ENCODE peak calls at places on chromosome 5, in five cellular contexts. N is H7, H is left cardiac atrium, Z is HT1080, A is fibroblast of villous mesenchyme. Q is an unnamed sample.

GRCh38 chr5:112973904-112974303 is 2.7 kb upstream of the DCP2 start:
- DNase-seq in N (no peak), H (no peak), Z (no peak), A (no peak), Q (no peak)

GRCh38 chr5:143418140-143418866 is 14.8 kb upstream of the NR3C1 start:
- DNase-seq in N (no peak), H (no peak), Z (no peak), A (peak; percentile 16), Q (no peak)

GRCh38 chr5:172219296-172219695 is 25.3 kb downstream of the EFCAB9 start:
- DNase-seq in N (no peak), H (no peak), Z (no peak), A (no peak), Q (no peak)

GRCh38 chr5:84393969-84394368 is 9.3 kb upstream of the EDIL3 start:
- DNase-seq in N (no peak), H (peak; percentile 17), Z (peak; percentile 91), A (no peak), Q (no peak)

GRCh38 chr5:75463726-75464125 is 47.7 kb downstream of the CERT1 start:
- DNase-seq in N (no peak), H (no peak), Z (peak; percentile 6), A (no peak), Q (no peak)

GRCh38 chr5:93579561-93580386 is 1.2 kb downstream of the NR2F1-AS1 start:
- DNase-seq in N (peak; percentile 77), H (peak; percentile 46), Z (no peak), A (peak; percentile 71), Q (peak; percentile 72)

GRCh38 chr5:144144956-144145751 is 25.3 kb downstream of the YIPF5 start:
- DNase-seq in N (no peak), H (no peak), Z (no peak), A (no peak), Q (no peak)

GRCh38 chr5:99004960-99005359 is 76.2 kb upstream of the CHD1 start:
- DNase-seq in N (no peak), H (no peak), Z (no peak), A (no peak), Q (no peak)

GRCh38 chr5:170631471-170632195 is 127.8 kb downstream of the KCNIP1 start:
- DNase-seq in N (peak; percentile 86), H (peak; percentile 36), Z (no peak), A (no peak), Q (peak; percentile 68)

GRCh38 chr5:125551246-125551645 is 804.8 kb upstream of the ZNF608 start:
- DNase-seq in N (no peak), H (no peak), Z (no peak), A (peak; percentile 71), Q (no peak)

GRCh38 chr5:1477341-1477740 is 32.1 kb upstream of the SLC6A3 start:
- DNase-seq in N (no peak), H (peak; percentile 58), Z (no peak), A (no peak), Q (peak; percentile 85)

GRCh38 chr5:129094924-129095797 is 612 bp downstream of the ISOC1 start:
- DNase-seq in N (peak; percentile 61), H (peak; percentile 78), Z (peak; percentile 39), A (peak; percentile 77), Q (peak; percentile 85)

GRCh38 chr5:140565024-140565779 is 574 bp downstream of the SLC35A4 start:
- DNase-seq in N (no peak), H (no peak), Z (no peak), A (peak; percentile 27), Q (no peak)

GRCh38 chr5:102823441-102823874 is 68.4 kb downstream of the PAM start:
- DNase-seq in N (no peak), H (no peak), Z (no peak), A (peak; percentile 65), Q (no peak)

GRCh38 chr5:177446184-177447065 is at the start of gene PRR7:
- DNase-seq in N (peak; percentile 96), H (peak; percentile 70), Z (peak; percentile 56), A (peak; percentile 52), Q (no peak)

GRCh38 chr5:124156408-124157027 is 589.9 kb downstream of the ZNF608 start:
- DNase-seq in N (no peak), H (no peak), Z (peak; percentile 2), A (peak; percentile 90), Q (no peak)

GRCh38 chr5:137833463-137833862 is 34.2 kb upstream of the MYOT start:
- DNase-seq in N (no peak), H (no peak), Z (peak; percentile 94), A (peak; percentile 66), Q (no peak)

GRCh38 chr5:10576121-10576789 is 12.4 kb downstream of the ANKRD33B start:
- DNase-seq in N (peak; percentile 26), H (no peak), Z (no peak), A (no peak), Q (no peak)

GRCh38 chr5:36820900-36821299 is 55.7 kb upstream of the NIPBL start:
- DNase-seq in N (no peak), H (no peak), Z (no peak), A (no peak), Q (no peak)

GRCh38 chr5:178827636-178828035 is 32.1 kb upstream of the ZNF354B start:
- DNase-seq in N (no peak), H (no peak), Z (no peak), A (no peak), Q (no peak)

GRCh38 chr5:138303365-138303764 is 28.2 kb downstream of the CDC25C start:
- DNase-seq in N (no peak), H (no peak), Z (peak; percentile 59), A (peak; percentile 43), Q (no peak)

GRCh38 chr5:134092875-134093274 is 21.6 kb upstream of the TCF7 start:
- DNase-seq in N (no peak), H (no peak), Z (peak; percentile 49), A (no peak), Q (no peak)

GRCh38 chr5:134873494-134873893 is 677 bp upstream of the TXNDC15 start:
- DNase-seq in N (peak; percentile 51), H (no peak), Z (no peak), A (no peak), Q (no peak)

GRCh38 chr5:30894811-30895210 is 298.7 kb upstream of the CDH6 start:
- DNase-seq in N (no peak), H (no peak), Z (peak; percentile 3), A (no peak), Q (no peak)

GRCh38 chr5:158421329-158421728 is 562.4 kb upstream of the CLINT1 start:
- DNase-seq in N (no peak), H (no peak), Z (no peak), A (no peak), Q (no peak)

GRCh38 chr5:122183098-122183794 is 53.9 kb downstream of the ZNF474 start:
- DNase-seq in N (no peak), H (peak; percentile 86), Z (peak; percentile 87), A (peak; percentile 50), Q (peak; percentile 82)

GRCh38 chr5:133425764-133426738 is 186.3 kb downstream of the FSTL4 start:
- DNase-seq in N (no peak), H (no peak), Z (no peak), A (no peak), Q (no peak)

GRCh38 chr5:43680286-43680685 is 77.3 kb downstream of the NNT start:
- DNase-seq in N (no peak), H (no peak), Z (no peak), A (no peak), Q (no peak)

GRCh38 chr5:96876292-96876850 is at the start of gene ERAP2:
- DNase-seq in N (no peak), H (no peak), Z (peak; percentile 67), A (peak; percentile 80), Q (no peak)

GRCh38 chr5:67773439-67773988 is 442.0 kb upstream of the PIK3R1 start:
- DNase-seq in N (peak; percentile 4), H (peak; percentile 45), Z (peak; percentile 94), A (no peak), Q (peak; percentile 69)

GRCh38 chr5:24272735-24273134 is 372.0 kb downstream of the CDH10 start:
- DNase-seq in N (no peak), H (no peak), Z (no peak), A (no peak), Q (no peak)

Q was measured in sigmoid colon.